ENCODE peak calls at places on chromosomes 11 and 22, in nine cellular contexts. One of them, this sample, is unnamed.

GRCh38 chr11:116963813-116964212 is 126.4 kb upstream of the APOA1 start:
- DNase-seq in anterior cingulate cortex: no peak
- DNase-seq in adrenal gland: no peak
- DNase-seq in CD8-positive, alpha-beta memory T cell: no peak
- DNase-seq in endothelial cell: no peak
- DNase-seq in NCI-H1092: no peak
- DNase-seq in amniotic stem cell: no peak
- DNase-seq in hippocampal formation: no peak
- DNase-seq in right cardiac atrium: no peak
- DNase-seq in this sample: no peak

GRCh38 chr11:75557649-75558494 is 4.2 kb upstream of the SERPINH1 start:
- DNase-seq in endothelial cell: no peak
- DNase-seq in anterior cingulate cortex: no peak
- DNase-seq in amniotic stem cell: peak
- DNase-seq in right cardiac atrium: peak
- DNase-seq in NCI-H1092: no peak
- DNase-seq in CD8-positive, alpha-beta memory T cell: no peak
- DNase-seq in hippocampal formation: no peak
- DNase-seq in adrenal gland: peak
- DNase-seq in this sample: no peak

GRCh38 chr22:50627452-50627913 is 469 bp downstream of the ARSA start:
- DNase-seq in anterior cingulate cortex: no peak
- DNase-seq in CD8-positive, alpha-beta memory T cell: peak
- DNase-seq in NCI-H1092: no peak
- DNase-seq in right cardiac atrium: peak
- DNase-seq in hippocampal formation: no peak
- DNase-seq in endothelial cell: peak
- DNase-seq in amniotic stem cell: no peak
- DNase-seq in adrenal gland: no peak
- DNase-seq in this sample: no peak

GRCh38 chr11:123304828-123305530 is 109.9 kb upstream of the CLMP start:
- DNase-seq in NCI-H1092: peak
- DNase-seq in amniotic stem cell: no peak
- DNase-seq in CD8-positive, alpha-beta memory T cell: no peak
- DNase-seq in adrenal gland: no peak
- DNase-seq in anterior cingulate cortex: no peak
- DNase-seq in right cardiac atrium: no peak
- DNase-seq in endothelial cell: no peak
- DNase-seq in hippocampal formation: no peak
- DNase-seq in this sample: no peak

GRCh38 chr11:134794192-134794591 is 382.1 kb upstream of the B3GAT1 start:
- DNase-seq in right cardiac atrium: no peak
- DNase-seq in anterior cingulate cortex: no peak
- DNase-seq in CD8-positive, alpha-beta memory T cell: no peak
- DNase-seq in endothelial cell: no peak
- DNase-seq in hippocampal formation: no peak
- DNase-seq in amniotic stem cell: no peak
- DNase-seq in adrenal gland: no peak
- DNase-seq in NCI-H1092: no peak
- DNase-seq in this sample: no peak

GRCh38 chr11:95092549-95093324 is 3.1 kb downstream of the ENDOD1 start:
- DNase-seq in anterior cingulate cortex: no peak
- DNase-seq in NCI-H1092: no peak
- DNase-seq in hippocampal formation: no peak
- DNase-seq in adrenal gland: peak
- DNase-seq in CD8-positive, alpha-beta memory T cell: peak
- DNase-seq in amniotic stem cell: no peak
- DNase-seq in right cardiac atrium: no peak
- DNase-seq in endothelial cell: no peak
- DNase-seq in this sample: no peak

GRCh38 chr11:7904910-7905309 is 26.2 kb downstream of the OR10A6 start:
- DNase-seq in endothelial cell: no peak
- DNase-seq in amniotic stem cell: peak
- DNase-seq in NCI-H1092: no peak
- DNase-seq in hippocampal formation: no peak
- DNase-seq in adrenal gland: no peak
- DNase-seq in CD8-positive, alpha-beta memory T cell: no peak
- DNase-seq in right cardiac atrium: no peak
- DNase-seq in anterior cingulate cortex: no peak
- DNase-seq in this sample: no peak

GRCh38 chr11:101944896-101945295 is 28.6 kb upstream of the ANGPTL5 start:
- DNase-seq in CD8-positive, alpha-beta memory T cell: no peak
- DNase-seq in amniotic stem cell: no peak
- DNase-seq in adrenal gland: no peak
- DNase-seq in anterior cingulate cortex: no peak
- DNase-seq in endothelial cell: no peak
- DNase-seq in right cardiac atrium: no peak
- DNase-seq in hippocampal formation: no peak
- DNase-seq in NCI-H1092: no peak
- DNase-seq in this sample: no peak

GRCh38 chr22:22098457-22099193 is 116.0 kb upstream of the TOP3B start:
- DNase-seq in CD8-positive, alpha-beta memory T cell: no peak
- DNase-seq in endothelial cell: no peak
- DNase-seq in amniotic stem cell: no peak
- DNase-seq in right cardiac atrium: no peak
- DNase-seq in hippocampal formation: no peak
- DNase-seq in anterior cingulate cortex: no peak
- DNase-seq in NCI-H1092: no peak
- DNase-seq in adrenal gland: no peak
- DNase-seq in this sample: no peak

This sample was measured in activated effector memory CD4-positive, alpha-beta T cell treated with Interleukin-2 at 50 U/mL for 16 hours.